ENCODE peak calls at places on chromosomes 1 and 21, in four cellular contexts. U is dorsolateral prefrontal cortex, E is pancreas, X is NCI-H2107. W is an unnamed sample.
A peak's percentile ranks its signal among the peaks of the same experiment; 100 is the strongest.

GRCh38 chr1:43043695-43044094 is 85.0 kb upstream of the SLC2A1 start:
- DNase-seq in U (no peak), E (no peak), X (no peak), W (no peak)

GRCh38 chr1:169363046-169363756 is 4.4 kb downstream of the NME7 start:
- DNase-seq in U (no peak), E (no peak), X (no peak), W (no peak)

GRCh38 chr1:72283204-72284083 is 1.1 kb upstream of the NEGR1 start:
- DNase-seq in U (peak; percentile 90), E (peak; percentile 45), X (no peak), W (peak; percentile 73)

GRCh38 chr1:232421143-232421796 is 208.7 kb downstream of the SIPA1L2 start:
- DNase-seq in U (no peak), E (no peak), X (peak; percentile 73), W (no peak)

GRCh38 chr1:55245781-55246180 is 30.6 kb upstream of the USP24 start:
- DNase-seq in U (no peak), E (no peak), X (no peak), W (no peak)

GRCh38 chr21:32212116-32212515 is 66.7 kb downstream of the MIS18A start:
- DNase-seq in U (no peak), E (no peak), X (no peak), W (no peak)

GRCh38 chr1:226690460-226690982 is 48.6 kb downstream of the ITPKB start:
- DNase-seq in U (no peak), E (no peak), X (no peak), W (no peak)

GRCh38 chr1:235018161-235018560 is 110.5 kb downstream of the TOMM20 start:
- DNase-seq in U (no peak), E (no peak), X (no peak), W (no peak)

GRCh38 chr1:226973898-226974543 is 33.9 kb downstream of the COQ8A start:
- DNase-seq in U (no peak), E (no peak), X (no peak), W (peak; percentile 19)

GRCh38 chr1:53408013-53408754 is 51.0 kb upstream of the DMRTB1 start:
- DNase-seq in U (no peak), E (no peak), X (no peak), W (no peak)

GRCh38 chr1:32894681-32895080 is 6.5 kb downstream of the TMEM54 start:
- DNase-seq in U (no peak), E (no peak), X (no peak), W (no peak)